ENCODE peak calls at places on chromosomes 1 and 21, in four cellular contexts. Y is body of pancreas, D is spleen, U is cardiac muscle cell. K is an unnamed sample. For H3K27me3, the result is how much of the 10 kb centered on the place peaks cover.

GRCh38 chr1:111174070-111174469 is 26.4 kb downstream of the DENND2D start:
- DNase-seq in D (no peak), Y (no peak), U (no peak), K (no peak)

GRCh38 chr1:170198090-170198489 is 52.3 kb downstream of the NTMT2 start:
- DNase-seq in D (no peak), U (no peak), Y (no peak), K (no peak)

GRCh38 chr1:109185990-109186703 is 27.6 kb upstream of the SARS1 start:
- DNase-seq in D (no peak), Y (no peak), U (no peak), K (no peak)

GRCh38 chr1:156623946-156624813 is 5.0 kb downstream of the HAPLN2 start:
- DNase-seq in D (peak), U (peak), Y (no peak), K (peak)

GRCh38 chr1:53999920-54000319 is 18.1 kb downstream of the LDLRAD1 start:
- DNase-seq in U (no peak), Y (no peak), D (no peak), K (no peak)

GRCh38 chr1:98084188-98084587 is 163.4 kb upstream of the DPYD start:
- DNase-seq in Y (no peak), D (no peak), U (no peak), K (no peak)

GRCh38 chr1:226700861-226701260 is 38.2 kb downstream of the ITPKB start:
- DNase-seq in Y (no peak), U (no peak), D (no peak), K (no peak)

GRCh38 chr1:161835963-161836362 is 69.8 kb downstream of the ATF6 start:
- DNase-seq in U (no peak), D (no peak), Y (no peak), K (no peak)

GRCh38 chr1:206457408-206457807 is 12.9 kb upstream of the IKBKE start:
- DNase-seq in Y (no peak), D (no peak), U (no peak), K (no peak)

GRCh38 chr1:94092210-94092613 is 28.7 kb downstream of the ABCA4 start:
- DNase-seq in Y (no peak), D (no peak), U (no peak), K (peak)

GRCh38 chr1:205379056-205379455 is 22.3 kb upstream of the KLHDC8A start:
- DNase-seq in D (no peak), Y (no peak), U (no peak), K (no peak)

GRCh38 chr1:29399465-29399864 is 163.1 kb downstream of the PTPRU start:
- DNase-seq in U (no peak), D (no peak), Y (no peak), K (no peak)

GRCh38 chr1:18859560-18859959 is at the start of gene TAS1R2:
- DNase-seq in D (no peak), Y (no peak), U (no peak), K (no peak)

GRCh38 chr1:165387956-165388355 is 31.4 kb upstream of the LMX1A start:
- DNase-seq in U (no peak), Y (no peak), D (no peak), K (no peak)

GRCh38 chr1:51628715-51629590 is 12.1 kb downstream of the OSBPL9 start:
- DNase-seq in Y (no peak), D (no peak), U (no peak), K (no peak)

GRCh38 chr1:3465091-3465934 is 10.8 kb downstream of the ARHGEF16 start:
- DNase-seq in D (peak), Y (no peak), U (no peak), K (no peak)

GRCh38 chr1:240151126-240151735 is 59.5 kb downstream of the FMN2 start:
- DNase-seq in U (no peak), D (no peak), Y (no peak), K (no peak)

GRCh38 chr1:195754297-195754696 is 853.9 kb downstream of the KCNT2 start:
- DNase-seq in Y (no peak), U (no peak), D (no peak), K (no peak)

GRCh38 chr1:110390096-110390495 is 730 bp downstream of the SLC16A4 start:
- DNase-seq in D (no peak), U (no peak), Y (no peak), K (peak)

GRCh38 chr1:167054531-167054930 is 35.6 kb downstream of the GPA33 start:
- DNase-seq in D (no peak), Y (no peak), U (no peak), K (no peak)

GRCh38 chr1:179882253-179883039 is at the start of gene TOR1AIP1:
- DNase-seq in D (peak), Y (peak), U (peak), K (peak)

GRCh38 chr1:192810253-192810880 is 1.5 kb downstream of the RGS2 start:
- DNase-seq in Y (no peak), D (no peak), U (no peak), K (no peak)

GRCh38 chr1:89044970-89045695 is 19.9 kb downstream of the GBP1 start:
- DNase-seq in U (no peak), D (no peak), Y (no peak), K (no peak)

GRCh38 chr1:43434256-43434655 is 19.5 kb downstream of the HYI start:
- DNase-seq in Y (peak), U (no peak), D (peak), K (no peak)

GRCh38 chr1:201288007-201288406 is 4.7 kb downstream of the PKP1 start:
- DNase-seq in U (no peak), Y (no peak), D (peak), K (no peak)

GRCh38 chr21:41137401-41137800 is 30.6 kb upstream of the BACE2 start:
- DNase-seq in U (no peak), D (no peak), Y (no peak), K (no peak)

GRCh38 chr1:5907386-5907785 is 84.8 kb downstream of the NPHP4 start:
- DNase-seq in Y (no peak), D (no peak), U (no peak), K (no peak)

GRCh38 chr1:178093150-178093957 is 550 bp upstream of the RASAL2 start:
- DNase-seq in D (peak), U (peak), Y (peak), K (peak)

GRCh38 chr1:55039342-55040082 is at the start of gene PCSK9:
- DNase-seq in U (peak), Y (peak), D (no peak), K (no peak)

GRCh38 chr1:2314297-2314802 is 77.0 kb downstream of the MORN1 start:
- DNase-seq in Y (peak), U (peak), D (peak), K (no peak)

GRCh38 chr1:155001688-155002474 is 721 bp upstream of the ZBTB7B start:
- DNase-seq in Y (peak), U (peak), D (peak), K (peak)
- H3K27ac ChIP-seq in Y (peak), U (peak), D (peak), K (peak)

GRCh38 chr1:91643431-91643830 is 142.8 kb downstream of the CDC7 start:
- DNase-seq in D (no peak), Y (no peak), U (no peak), K (no peak)
- TF ChIP-seq CTCF in D (no peak), Y (no peak), U (no peak), K (no peak)

GRCh38 chr1:31797216-31797615 is 18.6 kb downstream of the SPOCD1 start:
- DNase-seq in U (no peak), Y (no peak), D (no peak), K (no peak)
- H3K27me3 ChIP-seq in U (under half), Y (under half), D (under half), K (under half)

GRCh38 chr1:65512383-65512782 is 91.9 kb downstream of the LEPR start:
- DNase-seq in D (no peak), U (no peak), Y (peak), K (no peak)
- H3K27ac ChIP-seq in D (no peak), U (no peak), Y (no peak), K (no peak)

GRCh38 chr1:216193839-216194443 is 229.3 kb downstream of the USH2A start:
- DNase-seq in Y (no peak), D (no peak), U (no peak), K (no peak)
- TF ChIP-seq CTCF in Y (no peak), D (no peak), U (no peak), K (peak)

GRCh38 chr1:36553591-36554417 is 71.1 kb upstream of the CSF3R start:
- DNase-seq in U (peak), D (peak), Y (peak), K (peak)
- H3K27me3 ChIP-seq in U (under half), D (under half), Y (under half), K (under half)

DNA sequence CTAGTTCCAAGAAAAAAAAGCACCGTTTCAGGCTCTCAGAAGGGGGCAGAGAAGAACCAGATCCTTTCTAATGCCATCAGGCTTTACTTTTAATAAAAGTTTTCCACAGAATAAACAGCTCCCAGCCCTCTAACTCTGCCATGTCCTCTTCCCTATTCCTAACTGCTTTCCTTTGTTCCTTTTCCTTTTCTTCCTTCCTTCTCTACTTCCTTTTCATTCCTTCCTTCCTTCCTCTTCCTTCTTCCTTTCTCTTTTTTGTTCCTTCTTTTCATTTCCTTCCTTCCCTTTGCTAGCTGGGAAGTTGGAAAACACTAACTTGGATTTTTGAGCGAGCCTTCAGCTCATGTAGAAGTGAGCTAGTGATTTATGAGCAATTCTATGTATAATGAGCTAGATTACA is 46.2 kb downstream of the KDM5B start:
- DNase-seq in U (no peak), Y (no peak), D (no peak), K (no peak)
- H3K27ac ChIP-seq in U (peak), Y (no peak), D (no peak), K (no peak)

DNA sequence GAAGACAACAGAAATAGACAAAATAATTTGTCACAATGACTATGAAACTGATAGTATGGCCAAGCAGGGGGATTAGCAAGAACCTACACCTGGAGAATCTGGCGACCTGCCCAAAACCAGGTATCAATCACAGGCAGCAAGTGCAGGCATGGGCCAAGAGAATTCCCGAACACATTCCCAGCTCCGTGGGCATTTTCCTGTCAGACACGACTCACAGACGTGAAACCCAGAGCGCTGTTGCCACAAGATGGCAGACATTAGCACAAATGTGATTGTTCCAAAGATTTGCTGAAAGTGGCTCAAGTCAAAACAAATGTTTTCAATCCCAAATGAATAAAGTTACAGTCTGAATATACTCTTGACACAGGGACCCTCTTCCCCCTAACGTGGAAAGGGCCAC is 36.8 kb downstream of the HLCS start:
- DNase-seq in U (no peak), Y (peak), D (no peak), K (no peak)
- TF ChIP-seq CTCF in U (peak), Y (no peak), D (no peak), K (peak)

GRCh38 chr1:39474810-39475209 is 16.6 kb upstream of the BMP8A start:
- DNase-seq in Y (no peak), U (peak), D (no peak), K (no peak)
- H3K27me3 ChIP-seq in Y (under half), U (under half), D (under half), K (under half)

GRCh38 chr1:22414244-22414751 is 37.4 kb upstream of the ZBTB40 start:
- DNase-seq in D (no peak), Y (peak), U (no peak), K (peak)
- H3K27ac ChIP-seq in D (no peak), Y (peak), U (no peak), K (peak)